ENCODE peak calls at places on chromosomes 11 and 22, in four cellular contexts. L is prostate gland, U is heart left ventricle, R is stomach. H is an unnamed sample. For H3K27me3, the result is how much of the 10 kb centered on the place peaks cover.

GRCh38 chr11:72343159-72343756 is 91.1 kb downstream of the CLPB start:
- DNase-seq in L (no peak), U (no peak), R (no peak), H (no peak)

GRCh38 chr11:46120711-46121327 is 435 bp downstream of the PHF21A start:
- DNase-seq in L (no peak), U (peak), R (peak), H (peak)

GRCh38 chr22:29478326-29479276 is 1.4 kb upstream of the NEFH start:
- DNase-seq in L (no peak), U (no peak), R (no peak), H (no peak)

GRCh38 chr11:119356349-119357031 is 10.0 kb upstream of the MFRP start:
- DNase-seq in L (peak), U (peak), R (peak), H (no peak)

GRCh38 chr11:73323464-73323863 is 15.4 kb downstream of the ARHGEF17 start:
- DNase-seq in L (no peak), U (peak), R (peak), H (no peak)

GRCh38 chr11:16180868-16181267 is 175.5 kb downstream of the SOX6 start:
- DNase-seq in L (no peak), U (no peak), R (no peak), H (no peak)

GRCh38 chr11:125257185-125257584 is 92.6 kb downstream of the PKNOX2 start:
- DNase-seq in L (no peak), U (no peak), R (no peak), H (no peak)

GRCh38 chr11:561148-562003 is 606 bp downstream of the RASSF7 start:
- DNase-seq in L (no peak), U (no peak), R (peak), H (peak)

GRCh38 chr11:1351278-1351937 is 38.3 kb upstream of the BRSK2 start:
- DNase-seq in L (no peak), U (no peak), R (no peak), H (no peak)

GRCh38 chr11:109422755-109423113 is 744 bp downstream of the C11orf87 start:
- DNase-seq in L (no peak), U (no peak), R (no peak), H (peak)

GRCh38 chr22:27809226-27809625 is 7.7 kb upstream of the MN1 start:
- DNase-seq in L (no peak), U (no peak), R (no peak), H (no peak)

GRCh38 chr22:19052941-19053551 is 69.2 kb downstream of the DGCR2 start:
- DNase-seq in L (no peak), U (no peak), R (no peak), H (no peak)

GRCh38 chr11:78256962-78257361 is 68.2 kb downstream of the USP35 start:
- DNase-seq in L (no peak), U (peak), R (peak), H (peak)

GRCh38 chr11:113177596-113178115 is 136.7 kb upstream of the TTC12 start:
- DNase-seq in L (no peak), U (no peak), R (no peak), H (no peak)

GRCh38 chr11:390175-390574 is 3.8 kb upstream of the PKP3 start:
- DNase-seq in L (no peak), U (no peak), R (peak), H (no peak)

GRCh38 chr11:44726278-44727113 is at the start of gene TSPAN18:
- DNase-seq in L (no peak), U (no peak), R (no peak), H (no peak)

GRCh38 chr11:70176940-70177689 is 26.0 kb upstream of the FADD start:
- DNase-seq in L (no peak), U (no peak), R (peak), H (no peak)

GRCh38 chr11:66956689-66957290 is 1.4 kb downstream of the PC start:
- DNase-seq in L (no peak), U (peak), R (peak), H (peak)
- TF ChIP-seq CTCF in L (peak), U (no peak), R (no peak), H (peak)

DNA sequence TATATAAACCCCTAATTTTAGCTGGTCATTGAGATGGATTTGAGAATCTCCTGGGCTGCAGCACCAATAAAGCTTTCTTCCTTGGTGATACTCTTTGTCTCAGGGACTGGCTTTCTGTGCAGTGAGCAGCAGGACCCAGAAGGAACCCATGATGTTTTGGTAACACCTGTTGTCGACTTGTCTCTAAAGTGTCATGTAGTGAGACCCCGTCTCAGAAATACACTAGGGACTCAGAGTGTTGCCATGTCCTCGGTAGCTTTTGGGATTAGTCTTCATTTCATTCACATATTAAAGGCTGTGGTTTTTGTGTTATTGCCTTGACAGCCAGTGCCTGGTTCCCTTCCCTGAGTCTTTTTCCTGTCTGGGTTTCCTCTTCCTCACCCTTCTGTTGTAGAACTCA is 1078.7 kb downstream of the TBC1D22A start:
- DNase-seq in L (no peak), U (no peak), R (no peak), H (no peak)
- H3K27me3 ChIP-seq in L (under half), U (under half), R (under half), H (under half)

DNA sequence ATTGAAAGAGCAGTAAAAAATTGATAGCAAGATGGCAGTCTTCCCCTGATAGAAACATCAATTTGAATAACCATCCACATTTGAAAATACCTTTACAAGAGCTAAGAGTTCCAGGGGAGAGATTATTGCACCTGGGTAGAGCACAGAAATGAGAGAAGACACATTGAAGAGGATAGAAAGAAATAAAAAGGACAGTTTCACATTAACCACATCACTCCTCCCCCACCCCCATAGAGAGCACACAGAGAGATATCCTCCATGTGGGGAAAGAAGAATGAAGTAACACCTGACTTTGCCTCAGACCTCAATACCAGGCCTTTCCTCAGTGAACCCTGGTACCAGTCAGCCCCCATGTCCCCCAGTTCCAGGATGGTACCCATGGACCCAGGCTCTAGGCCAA is 486.7 kb downstream of the FAM181B start:
- DNase-seq in L (no peak), U (no peak), R (no peak), H (no peak)
- TF ChIP-seq CTCF in L (no peak), U (no peak), R (no peak), H (no peak)

GRCh38 chr22:22817468-22818201 is 70.0 kb upstream of the IGLL5 start:
- DNase-seq in L (no peak), U (no peak), R (no peak), H (no peak)

GRCh38 chr22:22815397-22816170 is 72.0 kb upstream of the IGLL5 start:
- DNase-seq in L (no peak), U (no peak), R (no peak), H (no peak)

GRCh38 chr22:22816766-22817410 is 70.7 kb upstream of the IGLL5 start:
- DNase-seq in L (no peak), U (no peak), R (no peak), H (no peak)

GRCh38 chr22:22814666-22815396 is 72.8 kb upstream of the IGLL5 start:
- DNase-seq in L (no peak), U (no peak), R (no peak), H (no peak)

DNA sequence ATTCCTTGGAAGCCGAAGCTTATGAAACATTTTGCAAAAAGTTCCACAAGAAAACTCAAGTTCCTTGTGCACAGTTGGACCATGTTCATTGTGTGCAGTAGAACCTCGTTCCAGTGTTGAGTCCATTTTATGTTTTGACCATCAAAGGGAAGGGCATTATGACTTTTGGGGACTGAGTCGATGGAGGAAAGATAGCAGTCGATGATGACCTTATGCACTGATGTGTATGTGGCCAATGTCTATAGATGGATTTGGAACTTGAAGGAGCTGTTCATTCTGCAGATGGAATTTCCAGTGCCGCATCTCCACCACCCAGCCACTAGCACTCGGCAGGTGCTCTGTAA is 71.5 kb upstream of the IGLL5 start:
- DNase-seq in L (no peak), U (no peak), R (no peak), H (no peak)
- H3K27me3 ChIP-seq in L (under half), U (under half), R (under half), H (under half)

GRCh38 chr11:64516226-64516625 is 74.8 kb upstream of the SLC22A12 start:
- DNase-seq in L (no peak), U (no peak), R (no peak), H (no peak)
- TF ChIP-seq CTCF in L (no peak), U (no peak), R (no peak), H (no peak)

H was measured in bronchial epithelial cell.